ENCODE peak calls at places on chromosomes 6 and 20, in seven cellular contexts. One of them, this sample, is unnamed.

GRCh38 chr6:139542351-139542750 is 167.9 kb upstream of the CITED2 start:
- DNase-seq in lower leg skin: no peak
- DNase-seq in CD4-positive, alpha-beta T cell: no peak
- DNase-seq in hypothalamus: no peak
- DNase-seq in T-helper 9 cell: no peak
- DNase-seq in naive thymus-derived CD4-positive, alpha-beta T cell: no peak
- DNase-seq in Right ventricle myocardium inferior: no peak
- DNase-seq in this sample: no peak

GRCh38 chr20:56628873-56629463 is at the start of gene TFAP2C:
- DNase-seq in lower leg skin: peak
- DNase-seq in T-helper 9 cell: no peak
- DNase-seq in Right ventricle myocardium inferior: peak
- DNase-seq in naive thymus-derived CD4-positive, alpha-beta T cell: peak
- DNase-seq in CD4-positive, alpha-beta T cell: no peak
- DNase-seq in hypothalamus: no peak
- DNase-seq in this sample: peak

GRCh38 chr20:45163071-45163803 is 11.5 kb upstream of the PI3 start:
- DNase-seq in hypothalamus: no peak
- DNase-seq in Right ventricle myocardium inferior: no peak
- DNase-seq in CD4-positive, alpha-beta T cell: no peak
- DNase-seq in lower leg skin: no peak
- DNase-seq in T-helper 9 cell: no peak
- DNase-seq in naive thymus-derived CD4-positive, alpha-beta T cell: no peak
- DNase-seq in this sample: no peak

GRCh38 chr6:7787137-7787575 is 61.3 kb downstream of the BMP6 start:
- DNase-seq in naive thymus-derived CD4-positive, alpha-beta T cell: no peak
- DNase-seq in CD4-positive, alpha-beta T cell: no peak
- DNase-seq in T-helper 9 cell: no peak
- DNase-seq in Right ventricle myocardium inferior: no peak
- DNase-seq in hypothalamus: no peak
- DNase-seq in lower leg skin: peak
- DNase-seq in this sample: no peak

GRCh38 chr6:72724545-72724944 is 102.7 kb downstream of the KCNQ5 start:
- DNase-seq in Right ventricle myocardium inferior: no peak
- DNase-seq in T-helper 9 cell: no peak
- DNase-seq in naive thymus-derived CD4-positive, alpha-beta T cell: no peak
- DNase-seq in CD4-positive, alpha-beta T cell: no peak
- DNase-seq in lower leg skin: no peak
- DNase-seq in hypothalamus: no peak
- DNase-seq in this sample: no peak

GRCh38 chr6:34487536-34487935 is 21.7 kb downstream of the PACSIN1 start:
- DNase-seq in lower leg skin: no peak
- DNase-seq in Right ventricle myocardium inferior: no peak
- DNase-seq in T-helper 9 cell: no peak
- DNase-seq in CD4-positive, alpha-beta T cell: no peak
- DNase-seq in hypothalamus: no peak
- DNase-seq in naive thymus-derived CD4-positive, alpha-beta T cell: no peak
- DNase-seq in this sample: no peak

GRCh38 chr6:85360794-85361642 is 88.9 kb upstream of the NT5E start:
- DNase-seq in Right ventricle myocardium inferior: no peak
- DNase-seq in lower leg skin: peak
- DNase-seq in naive thymus-derived CD4-positive, alpha-beta T cell: no peak
- DNase-seq in T-helper 9 cell: no peak
- DNase-seq in CD4-positive, alpha-beta T cell: no peak
- DNase-seq in hypothalamus: no peak
- DNase-seq in this sample: no peak

GRCh38 chr6:116266803-116267202 is 12.9 kb downstream of the TSPYL1 start:
- DNase-seq in naive thymus-derived CD4-positive, alpha-beta T cell: no peak
- DNase-seq in Right ventricle myocardium inferior: no peak
- DNase-seq in CD4-positive, alpha-beta T cell: no peak
- DNase-seq in T-helper 9 cell: no peak
- DNase-seq in lower leg skin: no peak
- DNase-seq in hypothalamus: no peak
- DNase-seq in this sample: no peak

GRCh38 chr20:49475292-49475691 is 7.2 kb downstream of the KCNB1 start:
- DNase-seq in CD4-positive, alpha-beta T cell: no peak
- DNase-seq in lower leg skin: no peak
- DNase-seq in T-helper 9 cell: no peak
- DNase-seq in naive thymus-derived CD4-positive, alpha-beta T cell: no peak
- DNase-seq in hypothalamus: no peak
- DNase-seq in Right ventricle myocardium inferior: no peak
- DNase-seq in this sample: no peak

GRCh38 chr6:157690441-157691210 is 132.4 kb upstream of the SNX9 start:
- DNase-seq in Right ventricle myocardium inferior: no peak
- DNase-seq in naive thymus-derived CD4-positive, alpha-beta T cell: no peak
- DNase-seq in T-helper 9 cell: no peak
- DNase-seq in CD4-positive, alpha-beta T cell: no peak
- DNase-seq in lower leg skin: no peak
- DNase-seq in hypothalamus: no peak
- DNase-seq in this sample: no peak

GRCh38 chr6:135129139-135129867 is 51.8 kb upstream of the MYB start:
- DNase-seq in hypothalamus: no peak
- DNase-seq in naive thymus-derived CD4-positive, alpha-beta T cell: no peak
- DNase-seq in Right ventricle myocardium inferior: no peak
- DNase-seq in T-helper 9 cell: no peak
- DNase-seq in CD4-positive, alpha-beta T cell: no peak
- DNase-seq in lower leg skin: no peak
- DNase-seq in this sample: no peak

GRCh38 chr6:37314803-37315515 is 38.8 kb upstream of the RNF8 start:
- DNase-seq in hypothalamus: no peak
- DNase-seq in T-helper 9 cell: no peak
- DNase-seq in CD4-positive, alpha-beta T cell: peak
- DNase-seq in lower leg skin: no peak
- DNase-seq in naive thymus-derived CD4-positive, alpha-beta T cell: peak
- DNase-seq in Right ventricle myocardium inferior: no peak
- DNase-seq in this sample: peak

GRCh38 chr6:160347259-160348208 is 644 bp upstream of the SLC22A3 start:
- DNase-seq in lower leg skin: no peak
- DNase-seq in hypothalamus: no peak
- DNase-seq in T-helper 9 cell: no peak
- DNase-seq in CD4-positive, alpha-beta T cell: no peak
- DNase-seq in naive thymus-derived CD4-positive, alpha-beta T cell: no peak
- DNase-seq in Right ventricle myocardium inferior: no peak
- DNase-seq in this sample: no peak

GRCh38 chr20:56383334-56383733 is 8.7 kb downstream of the AURKA start:
- DNase-seq in Right ventricle myocardium inferior: no peak
- DNase-seq in T-helper 9 cell: no peak
- DNase-seq in hypothalamus: no peak
- DNase-seq in naive thymus-derived CD4-positive, alpha-beta T cell: no peak
- DNase-seq in lower leg skin: no peak
- DNase-seq in CD4-positive, alpha-beta T cell: no peak
- DNase-seq in this sample: no peak

GRCh38 chr6:109240370-109241084 is 141.7 kb downstream of the CD164 start:
- DNase-seq in CD4-positive, alpha-beta T cell: no peak
- DNase-seq in naive thymus-derived CD4-positive, alpha-beta T cell: no peak
- DNase-seq in Right ventricle myocardium inferior: no peak
- DNase-seq in hypothalamus: no peak
- DNase-seq in lower leg skin: no peak
- DNase-seq in T-helper 9 cell: no peak
- DNase-seq in this sample: no peak

GRCh38 chr20:14470231-14470894 is 133.0 kb upstream of the FLRT3 start:
- DNase-seq in naive thymus-derived CD4-positive, alpha-beta T cell: no peak
- DNase-seq in Right ventricle myocardium inferior: no peak
- DNase-seq in hypothalamus: no peak
- DNase-seq in CD4-positive, alpha-beta T cell: no peak
- DNase-seq in T-helper 9 cell: no peak
- DNase-seq in lower leg skin: no peak
- DNase-seq in this sample: no peak

GRCh38 chr6:2876210-2877056 is 26.7 kb downstream of the SERPINB9 start:
- DNase-seq in lower leg skin: no peak
- DNase-seq in hypothalamus: peak
- DNase-seq in naive thymus-derived CD4-positive, alpha-beta T cell: no peak
- DNase-seq in Right ventricle myocardium inferior: peak
- DNase-seq in T-helper 9 cell: no peak
- DNase-seq in CD4-positive, alpha-beta T cell: no peak
- DNase-seq in this sample: no peak

GRCh38 chr20:50713677-50714101 is 17.7 kb upstream of the PARD6B start:
- DNase-seq in Right ventricle myocardium inferior: no peak
- DNase-seq in lower leg skin: no peak
- DNase-seq in CD4-positive, alpha-beta T cell: no peak
- DNase-seq in T-helper 9 cell: no peak
- DNase-seq in naive thymus-derived CD4-positive, alpha-beta T cell: no peak
- DNase-seq in hypothalamus: no peak
- DNase-seq in this sample: no peak